ENCODE peak calls at places on chromosomes 13 and 19, in eight cellular contexts. H, K, I, Y, N, P, D and R are unnamed samples.

GRCh38 chr13:20349564-20350379 is 117.7 kb upstream of the GJB6 start:
- DNase-seq in N (no peak), K (no peak), D (no peak), P (no peak), H (no peak), I (peak), Y (no peak), R (no peak)

GRCh38 chr19:41350735-41351338 is 2.9 kb downstream of the TGFB1 start:
- DNase-seq in H (no peak), Y (no peak), P (no peak), D (no peak), N (no peak), I (no peak), K (no peak), R (no peak)

GRCh38 chr13:60028021-60028420 is 135.7 kb downstream of the DIAPH3 start:
- DNase-seq in N (no peak), Y (no peak), D (no peak), P (no peak), H (no peak), K (no peak), I (no peak), R (no peak)

GRCh38 chr13:33610471-33611015 is 207.4 kb upstream of the RFC3 start:
- DNase-seq in P (no peak), H (peak), Y (peak), I (peak), D (no peak), K (peak), N (peak), R (no peak)

GRCh38 chr13:31528176-31528575 is 211.2 kb upstream of the RXFP2 start:
- DNase-seq in I (no peak), N (no peak), P (no peak), K (no peak), D (no peak), H (no peak), Y (no peak), R (no peak)

GRCh38 chr19:3481241-3482090 is 1.1 kb upstream of the SMIM24 start:
- DNase-seq in I (no peak), D (no peak), K (no peak), H (no peak), Y (no peak), N (no peak), P (no peak), R (no peak)

GRCh38 chr19:55261671-55262126 is 2.9 kb upstream of the PPP6R1 start:
- DNase-seq in H (no peak), P (no peak), N (no peak), K (no peak), I (no peak), D (no peak), Y (no peak), R (no peak)

GRCh38 chr19:1873524-1874473 is 10.4 kb upstream of the KLF16 start:
- DNase-seq in I (no peak), N (no peak), D (no peak), H (no peak), K (no peak), P (no peak), Y (no peak), R (no peak)

GRCh38 chr13:67736646-67737420 is 506.7 kb upstream of the PCDH9 start:
- DNase-seq in P (peak), K (no peak), N (no peak), H (peak), Y (peak), D (no peak), I (no peak), R (no peak)

GRCh38 chr13:27662738-27663470 is 41.2 kb downstream of the POLR1D start:
- DNase-seq in N (no peak), P (no peak), Y (no peak), H (no peak), K (no peak), D (no peak), I (no peak), R (no peak)

GRCh38 chr13:87680298-87680697 is 9.1 kb downstream of the SLITRK5 start:
- DNase-seq in D (no peak), H (no peak), I (no peak), N (no peak), Y (no peak), P (no peak), K (no peak), R (no peak)

GRCh38 chr19:45492627-45493470 is 4.0 kb downstream of the RTN2 start:
- DNase-seq in P (no peak), I (peak), D (no peak), K (no peak), Y (no peak), H (peak), N (no peak), R (no peak)

GRCh38 chr13:27168870-27169525 is 2.6 kb downstream of the USP12 start:
- DNase-seq in Y (no peak), I (no peak), P (no peak), H (no peak), K (no peak), N (no peak), D (no peak), R (no peak)

GRCh38 chr19:3179739-3180293 is 1.2 kb downstream of the S1PR4 start:
- DNase-seq in K (no peak), H (no peak), D (no peak), I (no peak), Y (no peak), P (no peak), N (peak), R (no peak)

GRCh38 chr19:1734328-1734966 is 18.9 kb upstream of the ONECUT3 start:
- DNase-seq in Y (no peak), N (no peak), K (no peak), I (no peak), P (no peak), H (no peak), D (no peak), R (peak)